ENCODE peak calls at places on chromosomes 12 and 14, in seven cellular contexts. One of them, this sample, is unnamed.

GRCh38 chr14:99969673-99970322 is 95.4 kb upstream of the EVL start:
- DNase-seq in HepG2: no peak
- DNase-seq in GM12878: no peak
- DNase-seq in SK-N-SH: no peak
- DNase-seq in H1: no peak
- DNase-seq in HCT116: no peak
- DNase-seq in K562: no peak
- DNase-seq in this sample: no peak

GRCh38 chr12:132373967-132374820 is 44.8 kb upstream of the GALNT9 start:
- DNase-seq in HepG2: no peak
- DNase-seq in SK-N-SH: no peak
- DNase-seq in GM12878: no peak
- DNase-seq in HCT116: no peak
- DNase-seq in K562: no peak
- DNase-seq in H1: no peak
- DNase-seq in this sample: no peak

GRCh38 chr12:92745874-92746553 is 43.2 kb downstream of the PLEKHG7 start:
- DNase-seq in HepG2: no peak
- DNase-seq in HCT116: peak
- DNase-seq in K562: no peak
- DNase-seq in SK-N-SH: peak
- DNase-seq in GM12878: no peak
- DNase-seq in H1: no peak
- DNase-seq in this sample: no peak

GRCh38 chr14:51041853-51042252 is 53.1 kb downstream of the TRIM9 start:
- DNase-seq in K562: no peak
- DNase-seq in SK-N-SH: no peak
- DNase-seq in H1: no peak
- DNase-seq in HCT116: no peak
- DNase-seq in GM12878: no peak
- DNase-seq in HepG2: no peak
- DNase-seq in this sample: no peak

GRCh38 chr12:116313194-116313910 is 35.9 kb upstream of the MED13L start:
- DNase-seq in HepG2: no peak
- DNase-seq in HCT116: no peak
- DNase-seq in H1: no peak
- DNase-seq in K562: no peak
- DNase-seq in GM12878: no peak
- DNase-seq in SK-N-SH: no peak
- DNase-seq in this sample: no peak

GRCh38 chr14:85527006-85527405 is 2.9 kb upstream of the FLRT2 start:
- DNase-seq in H1: no peak
- DNase-seq in GM12878: no peak
- DNase-seq in K562: no peak
- DNase-seq in SK-N-SH: no peak
- DNase-seq in HepG2: no peak
- DNase-seq in HCT116: no peak
- DNase-seq in this sample: no peak

GRCh38 chr12:20421338-20421890 is 53.1 kb downstream of the PDE3A start:
- DNase-seq in H1: no peak
- DNase-seq in HCT116: no peak
- DNase-seq in K562: no peak
- DNase-seq in HepG2: no peak
- DNase-seq in GM12878: no peak
- DNase-seq in SK-N-SH: no peak
- DNase-seq in this sample: no peak

GRCh38 chr12:112901271-112901670 is 5.5 kb upstream of the OAS1 start:
- DNase-seq in HepG2: no peak
- DNase-seq in K562: no peak
- DNase-seq in GM12878: no peak
- DNase-seq in HCT116: no peak
- DNase-seq in H1: no peak
- DNase-seq in SK-N-SH: no peak
- DNase-seq in this sample: no peak

GRCh38 chr14:99596071-99596627 is 7.9 kb downstream of the CCDC85C start:
- DNase-seq in HepG2: no peak
- DNase-seq in GM12878: no peak
- DNase-seq in H1: no peak
- DNase-seq in K562: no peak
- DNase-seq in SK-N-SH: no peak
- DNase-seq in HCT116: no peak
- DNase-seq in this sample: no peak

GRCh38 chr12:62434504-62435336 is 31.9 kb upstream of the MON2 start:
- DNase-seq in GM12878: no peak
- DNase-seq in K562: no peak
- DNase-seq in HCT116: no peak
- DNase-seq in H1: no peak
- DNase-seq in HepG2: no peak
- DNase-seq in SK-N-SH: peak
- DNase-seq in this sample: no peak

GRCh38 chr12:101474248-101474647 is 888 bp upstream of the SPIC start:
- DNase-seq in SK-N-SH: no peak
- DNase-seq in GM12878: no peak
- DNase-seq in H1: no peak
- DNase-seq in HepG2: no peak
- DNase-seq in HCT116: no peak
- DNase-seq in K562: no peak
- DNase-seq in this sample: no peak

GRCh38 chr12:98253207-98253606 is 262.2 kb upstream of the TMPO start:
- DNase-seq in H1: no peak
- DNase-seq in GM12878: no peak
- DNase-seq in HCT116: no peak
- DNase-seq in K562: no peak
- DNase-seq in SK-N-SH: no peak
- DNase-seq in HepG2: no peak
- DNase-seq in this sample: no peak

DNA sequence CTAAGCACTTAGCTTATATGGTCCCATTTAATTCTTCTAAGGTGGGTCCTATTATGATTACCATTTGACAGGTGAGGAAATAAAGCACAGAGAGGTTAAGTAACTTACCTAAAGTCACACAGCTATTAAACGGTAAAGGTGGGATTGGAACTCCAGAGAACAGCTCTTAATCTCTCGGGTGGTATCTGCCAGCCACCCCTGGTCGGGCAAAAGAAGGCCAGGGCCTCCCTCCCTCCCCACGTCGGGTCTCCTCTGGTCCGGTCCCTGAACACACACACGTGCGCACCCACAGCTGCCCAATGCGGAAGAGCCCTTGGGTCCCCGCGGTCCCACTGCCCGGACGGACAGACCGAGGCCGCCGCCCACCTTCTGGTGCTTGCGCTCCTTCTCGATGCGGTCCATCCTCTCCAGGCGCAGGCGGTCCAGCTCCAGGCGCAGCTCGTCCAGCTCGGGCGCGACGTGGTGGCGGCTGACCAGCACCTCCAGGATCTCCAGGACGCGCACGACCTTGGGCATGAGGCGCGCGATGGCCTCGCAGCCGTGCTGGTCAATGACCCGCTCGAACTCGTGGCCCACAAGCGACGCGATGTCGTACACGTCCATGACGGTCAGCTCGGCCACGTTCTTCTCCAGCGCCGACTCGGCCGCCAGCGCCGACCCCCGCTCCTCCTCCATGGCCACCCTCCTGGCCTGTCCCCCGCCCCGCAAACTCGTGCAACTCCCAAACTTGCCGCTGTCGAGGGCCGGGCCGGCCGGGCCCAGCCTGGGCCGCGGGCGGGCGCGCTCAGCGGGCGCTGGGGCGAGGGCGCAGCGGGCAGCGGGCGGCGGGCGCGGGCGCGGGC is 490 bp downstream of the RILPL1 start:
- DNase-seq in K562: peak
- DNase-seq in HCT116: no peak
- DNase-seq in H1: peak
- DNase-seq in SK-N-SH: no peak
- DNase-seq in GM12878: no peak
- DNase-seq in HepG2: peak
- DNase-seq in this sample: no peak
- H3K9ac ChIP-seq in K562: peak
- H3K9ac ChIP-seq in HCT116: peak
- H3K9ac ChIP-seq in H1: peak
- H3K9ac ChIP-seq in SK-N-SH: peak
- H3K9ac ChIP-seq in GM12878: no peak
- H3K9ac ChIP-seq in HepG2: peak
- H3K9ac ChIP-seq in this sample: peak

DNA sequence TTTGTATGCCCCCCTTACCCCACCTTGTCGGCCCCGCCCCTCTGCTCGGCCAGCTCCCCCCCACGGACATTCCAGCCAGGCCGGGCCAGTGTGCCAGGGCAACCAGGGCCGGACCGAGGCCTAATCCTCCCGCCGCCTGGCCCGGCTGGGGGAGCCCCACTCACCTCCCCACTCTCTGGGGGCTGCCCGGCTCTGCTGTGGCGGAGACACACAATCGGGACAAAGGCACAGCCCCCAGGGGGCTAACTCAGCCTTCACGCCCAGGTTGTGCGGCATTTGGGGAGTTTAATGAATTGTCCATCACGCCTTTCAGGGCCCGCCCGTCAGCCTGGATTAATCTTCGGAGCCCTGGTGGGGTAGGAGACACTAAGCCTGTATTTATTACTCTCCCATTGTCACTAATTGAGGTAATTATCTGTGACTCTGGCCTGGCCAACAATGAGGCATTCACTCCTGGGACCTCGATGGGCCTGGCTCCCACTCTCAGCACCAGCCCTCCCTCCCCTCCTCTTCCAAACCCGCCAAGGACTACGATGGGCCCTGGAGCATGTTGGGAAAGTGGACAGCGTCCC is 8.7 kb downstream of the WNT1 start:
- DNase-seq in H1: no peak
- DNase-seq in HepG2: no peak
- DNase-seq in K562: no peak
- DNase-seq in HCT116: no peak
- DNase-seq in SK-N-SH: no peak
- DNase-seq in GM12878: no peak
- DNase-seq in this sample: no peak
- TF ChIP-seq YY1 in H1: no peak
- TF ChIP-seq YY1 in HepG2: no peak
- TF ChIP-seq YY1 in K562: no peak
- TF ChIP-seq YY1 in HCT116: no peak
- TF ChIP-seq YY1 in SK-N-SH: no peak
- TF ChIP-seq YY1 in GM12878: no peak
- TF ChIP-seq YY1 in this sample: no peak

DNA sequence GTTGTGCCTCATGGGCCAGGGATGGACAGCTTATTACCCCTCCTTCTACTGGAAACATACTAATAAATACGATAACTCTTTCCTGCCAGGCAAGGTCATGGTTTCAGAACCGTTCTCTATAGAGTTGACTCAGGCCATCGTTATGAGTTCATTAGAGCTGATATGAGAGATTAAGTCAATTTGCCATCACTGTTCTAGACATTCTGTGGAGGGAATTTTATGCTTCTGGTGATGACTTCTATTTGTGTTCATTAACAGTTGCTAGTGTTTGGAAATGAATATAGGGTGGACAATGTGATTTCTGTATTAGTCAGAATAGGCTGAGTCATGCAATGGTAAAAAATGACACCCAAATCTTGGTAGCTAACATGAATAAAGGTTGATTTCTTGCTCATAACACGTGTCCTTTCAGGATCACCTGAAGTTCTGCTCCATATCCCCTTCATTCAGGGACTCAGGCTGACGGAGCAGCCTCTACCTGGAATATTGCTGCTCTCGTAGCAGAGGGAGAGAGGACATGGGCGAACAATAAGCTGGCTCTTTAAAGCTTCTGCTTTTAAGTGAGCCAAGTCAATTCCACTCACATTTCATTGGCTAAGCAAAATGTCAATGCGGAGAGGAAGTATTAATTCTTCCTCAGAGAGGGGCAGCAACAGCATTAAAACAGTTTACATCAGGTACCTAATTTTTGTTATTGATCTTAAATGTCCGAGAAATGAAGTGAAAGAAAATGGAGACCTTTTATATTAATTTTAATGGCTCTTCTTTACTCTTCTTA is 18.6 kb upstream of the TBPL2 start:
- DNase-seq in GM12878: no peak
- DNase-seq in SK-N-SH: no peak
- DNase-seq in K562: no peak
- DNase-seq in HepG2: no peak
- DNase-seq in H1: no peak
- DNase-seq in HCT116: no peak
- DNase-seq in this sample: no peak
- H3K9ac ChIP-seq in GM12878: no peak
- H3K9ac ChIP-seq in SK-N-SH: no peak
- H3K9ac ChIP-seq in K562: no peak
- H3K9ac ChIP-seq in HepG2: no peak
- H3K9ac ChIP-seq in H1: no peak
- H3K9ac ChIP-seq in HCT116: peak
- H3K9ac ChIP-seq in this sample: no peak

DNA sequence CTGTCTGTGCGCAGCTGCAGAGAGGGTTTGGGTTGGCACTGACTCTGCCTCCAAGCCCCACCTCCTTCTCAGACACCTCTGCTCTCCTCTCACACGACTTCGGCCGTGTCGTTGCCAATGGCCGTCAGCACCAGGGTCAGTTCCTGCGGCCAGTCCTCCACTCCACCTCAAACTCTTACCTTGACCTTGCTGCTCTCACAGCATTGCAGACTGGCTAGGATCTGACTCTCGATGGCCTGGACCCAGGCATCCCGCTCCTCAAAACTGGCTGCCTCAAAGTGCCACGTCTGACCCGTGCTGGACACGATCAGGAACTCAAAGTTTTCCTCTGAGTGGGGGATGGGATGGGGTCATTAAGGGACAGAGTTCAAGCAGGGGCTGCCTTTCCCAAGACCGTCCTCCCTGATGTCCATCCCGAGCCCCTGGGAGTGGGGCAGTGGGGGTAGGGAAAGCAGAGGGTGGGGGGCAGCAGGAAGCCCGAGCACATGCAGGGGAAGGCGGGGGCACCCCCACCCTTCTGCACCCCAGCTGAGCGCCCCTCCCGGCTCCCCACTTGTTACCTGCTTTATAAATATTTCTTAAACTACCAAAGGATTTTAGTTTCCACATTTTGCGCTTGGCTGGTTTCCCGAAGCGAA is 10.7 kb downstream of the AGAP2 start:
- DNase-seq in H1: no peak
- DNase-seq in SK-N-SH: no peak
- DNase-seq in HCT116: no peak
- DNase-seq in GM12878: no peak
- DNase-seq in HepG2: no peak
- DNase-seq in K562: no peak
- DNase-seq in this sample: no peak
- TF ChIP-seq YY1 in H1: peak
- TF ChIP-seq YY1 in SK-N-SH: no peak
- TF ChIP-seq YY1 in HCT116: no peak
- TF ChIP-seq YY1 in GM12878: no peak
- TF ChIP-seq YY1 in HepG2: no peak
- TF ChIP-seq YY1 in K562: no peak
- TF ChIP-seq YY1 in this sample: no peak

This sample was measured in NT2/D1.